ENCODE peak calls at places on chromosomes 3 and 15, in six cellular contexts. One of them, this sample, is unnamed.

GRCh38 chr3:194782767-194783404 is 97.2 kb downstream of the FAM43A start:
- DNase-seq in A549: peak
- DNase-seq in HepG2: peak
- DNase-seq in endothelial cell of umbilical vein: no peak
- DNase-seq in GM12878: no peak
- DNase-seq in K562: no peak
- DNase-seq in this sample: no peak

GRCh38 chr3:42544492-42545283 is 37.1 kb downstream of the SEC22C start:
- DNase-seq in A549: no peak
- DNase-seq in HepG2: peak
- DNase-seq in endothelial cell of umbilical vein: peak
- DNase-seq in GM12878: no peak
- DNase-seq in K562: no peak
- DNase-seq in this sample: no peak

GRCh38 chr15:71089801-71090200 is 25.5 kb upstream of the THSD4 start:
- DNase-seq in A549: no peak
- DNase-seq in HepG2: no peak
- DNase-seq in endothelial cell of umbilical vein: no peak
- DNase-seq in GM12878: no peak
- DNase-seq in K562: no peak
- DNase-seq in this sample: no peak

GRCh38 chr3:111667621-111668239 is 72.6 kb upstream of the ZBED2 start:
- DNase-seq in A549: no peak
- DNase-seq in HepG2: no peak
- DNase-seq in endothelial cell of umbilical vein: peak
- DNase-seq in GM12878: peak
- DNase-seq in K562: no peak
- DNase-seq in this sample: peak

GRCh38 chr3:191343115-191343514 is 12.8 kb upstream of the UTS2B start:
- DNase-seq in A549: no peak
- DNase-seq in HepG2: no peak
- DNase-seq in endothelial cell of umbilical vein: no peak
- DNase-seq in GM12878: no peak
- DNase-seq in K562: peak
- DNase-seq in this sample: no peak

GRCh38 chr3:183454064-183454463 is 25.6 kb upstream of the MCF2L2 start:
- DNase-seq in A549: no peak
- DNase-seq in HepG2: no peak
- DNase-seq in endothelial cell of umbilical vein: no peak
- DNase-seq in GM12878: no peak
- DNase-seq in K562: no peak
- DNase-seq in this sample: no peak

GRCh38 chr3:111968319-111969059 is 10.3 kb upstream of the ABHD10 start:
- DNase-seq in A549: no peak
- DNase-seq in HepG2: no peak
- DNase-seq in endothelial cell of umbilical vein: no peak
- DNase-seq in GM12878: no peak
- DNase-seq in K562: no peak
- DNase-seq in this sample: no peak

GRCh38 chr15:44545934-44546802 is 9.2 kb downstream of the EIF3J start:
- DNase-seq in A549: no peak
- DNase-seq in HepG2: no peak
- DNase-seq in endothelial cell of umbilical vein: peak
- DNase-seq in GM12878: peak
- DNase-seq in K562: no peak
- DNase-seq in this sample: peak

GRCh38 chr15:79643393-79643792 is 211.3 kb downstream of the MINAR1 start:
- DNase-seq in A549: no peak
- DNase-seq in HepG2: no peak
- DNase-seq in endothelial cell of umbilical vein: no peak
- DNase-seq in GM12878: no peak
- DNase-seq in K562: no peak
- DNase-seq in this sample: no peak

DNA sequence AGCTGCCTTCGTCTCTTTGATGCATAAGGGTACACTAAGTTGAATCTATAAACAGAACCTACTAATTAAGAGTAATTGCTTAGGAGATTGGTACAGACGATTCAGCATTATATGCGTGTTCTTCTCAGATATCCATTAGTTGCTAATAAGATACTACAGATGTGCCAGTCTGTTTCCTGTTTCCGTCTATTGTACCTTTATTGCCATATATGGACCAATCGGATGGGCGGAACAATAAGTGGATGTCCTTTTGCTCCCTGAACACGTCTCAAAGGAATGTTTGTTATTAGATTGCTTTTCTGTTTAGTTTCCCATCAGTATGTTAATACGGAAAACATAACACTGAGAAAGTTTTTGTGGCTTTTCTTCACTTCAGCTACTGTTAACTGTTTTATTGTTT is 276.6 kb upstream of the RARB start:
- DNase-seq in A549: no peak
- DNase-seq in HepG2: no peak
- DNase-seq in endothelial cell of umbilical vein: peak
- DNase-seq in GM12878: no peak
- DNase-seq in K562: no peak
- DNase-seq in this sample: no peak
- TF ChIP-seq MYC in A549: no peak
- TF ChIP-seq MYC in HepG2: no peak
- TF ChIP-seq MYC in endothelial cell of umbilical vein: no peak
- TF ChIP-seq MYC in GM12878: no peak
- TF ChIP-seq MYC in K562: no peak
- TF ChIP-seq MYC in this sample: no peak

DNA sequence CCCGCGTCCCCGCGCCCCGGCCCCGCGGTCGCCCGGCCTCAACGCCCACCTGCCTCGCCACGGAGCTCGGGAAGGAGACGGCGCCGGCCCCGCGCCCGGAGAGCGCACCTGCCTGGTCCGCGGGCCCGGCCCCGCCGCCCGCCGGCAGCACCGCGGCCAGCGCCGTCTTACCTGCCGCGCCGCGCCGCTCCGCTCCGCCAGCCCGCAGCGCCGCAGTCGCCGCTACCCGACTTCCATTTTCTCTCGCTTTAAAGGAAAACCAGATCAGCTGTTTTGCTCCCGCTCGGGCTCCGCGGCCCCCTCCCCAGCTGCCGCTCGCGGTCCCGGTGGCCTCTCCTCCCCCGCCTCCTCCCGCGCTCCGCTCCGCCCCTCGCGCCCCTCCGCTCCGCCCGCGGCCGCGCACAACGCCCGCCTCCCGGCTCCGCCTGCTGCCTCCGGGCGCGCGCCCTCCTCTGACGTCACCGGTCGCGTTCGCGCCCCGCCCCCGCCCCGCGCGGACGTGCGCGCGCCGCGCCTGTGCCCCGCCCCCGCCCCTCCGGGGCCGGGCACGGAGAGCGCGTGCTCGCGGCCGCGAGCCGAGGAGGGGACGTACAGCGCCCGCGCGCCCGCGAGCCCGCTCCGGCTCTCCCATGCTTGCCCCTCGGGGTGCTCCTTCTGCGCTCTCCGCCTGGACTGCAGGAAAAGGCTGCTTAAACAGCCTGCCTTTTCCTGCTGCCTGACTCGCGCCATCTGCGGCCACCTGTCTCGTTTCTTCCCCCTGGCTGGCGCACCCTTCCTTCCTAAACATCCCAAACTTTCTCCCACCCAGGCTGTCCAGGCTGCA is 159.8 kb upstream of the CHRNA7 start:
- DNase-seq in A549: peak
- DNase-seq in HepG2: peak
- DNase-seq in endothelial cell of umbilical vein: peak
- DNase-seq in GM12878: no peak
- DNase-seq in K562: peak
- DNase-seq in this sample: peak
- TF ChIP-seq POLR2A in A549: peak
- TF ChIP-seq POLR2A in HepG2: no peak
- TF ChIP-seq POLR2A in endothelial cell of umbilical vein: no peak
- TF ChIP-seq POLR2A in GM12878: peak
- TF ChIP-seq POLR2A in K562: peak
- TF ChIP-seq POLR2A in this sample: peak

DNA sequence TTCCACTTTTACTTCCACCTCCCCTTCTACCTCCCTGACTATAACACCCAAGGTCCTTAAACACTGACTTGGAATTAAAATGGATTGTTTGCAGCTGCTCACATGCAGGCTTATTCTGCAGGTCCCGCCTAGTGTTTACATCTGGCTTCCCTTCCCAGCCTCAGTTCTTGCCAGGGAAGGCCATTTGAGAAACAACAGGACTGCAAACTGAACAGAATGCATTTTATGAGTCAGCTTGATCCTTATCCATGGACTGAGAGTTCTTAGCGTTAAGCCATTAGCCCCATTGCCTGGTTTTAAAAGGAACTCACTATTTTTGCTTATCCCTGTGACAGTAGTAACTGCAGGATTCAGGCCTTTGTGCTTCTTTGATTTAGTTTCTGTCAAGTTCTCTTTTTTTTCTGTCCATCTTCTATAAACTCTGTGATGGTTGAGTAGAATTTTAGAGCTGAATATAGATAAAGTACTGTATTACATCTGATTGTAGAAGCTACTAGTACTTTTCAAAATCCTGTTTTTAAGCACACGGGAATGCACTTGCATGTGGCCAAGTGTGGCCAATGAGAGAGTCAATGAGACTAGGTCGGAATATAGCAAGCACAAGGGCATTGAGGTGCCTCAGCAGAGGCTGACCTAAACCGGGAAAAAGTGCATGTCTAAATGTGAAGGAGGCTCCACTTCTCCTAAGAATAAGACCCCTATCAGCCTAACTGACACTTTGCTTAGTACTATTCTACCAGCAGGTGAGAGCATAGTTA is 106.4 kb downstream of the TUSC7 start:
- DNase-seq in A549: no peak
- DNase-seq in HepG2: no peak
- DNase-seq in endothelial cell of umbilical vein: no peak
- DNase-seq in GM12878: no peak
- DNase-seq in K562: no peak
- DNase-seq in this sample: no peak
- TF ChIP-seq MAX in A549: no peak
- TF ChIP-seq MAX in HepG2: no peak
- TF ChIP-seq MAX in endothelial cell of umbilical vein: no peak
- TF ChIP-seq MAX in GM12878: no peak
- TF ChIP-seq MAX in K562: no peak
- TF ChIP-seq MAX in this sample: no peak

DNA sequence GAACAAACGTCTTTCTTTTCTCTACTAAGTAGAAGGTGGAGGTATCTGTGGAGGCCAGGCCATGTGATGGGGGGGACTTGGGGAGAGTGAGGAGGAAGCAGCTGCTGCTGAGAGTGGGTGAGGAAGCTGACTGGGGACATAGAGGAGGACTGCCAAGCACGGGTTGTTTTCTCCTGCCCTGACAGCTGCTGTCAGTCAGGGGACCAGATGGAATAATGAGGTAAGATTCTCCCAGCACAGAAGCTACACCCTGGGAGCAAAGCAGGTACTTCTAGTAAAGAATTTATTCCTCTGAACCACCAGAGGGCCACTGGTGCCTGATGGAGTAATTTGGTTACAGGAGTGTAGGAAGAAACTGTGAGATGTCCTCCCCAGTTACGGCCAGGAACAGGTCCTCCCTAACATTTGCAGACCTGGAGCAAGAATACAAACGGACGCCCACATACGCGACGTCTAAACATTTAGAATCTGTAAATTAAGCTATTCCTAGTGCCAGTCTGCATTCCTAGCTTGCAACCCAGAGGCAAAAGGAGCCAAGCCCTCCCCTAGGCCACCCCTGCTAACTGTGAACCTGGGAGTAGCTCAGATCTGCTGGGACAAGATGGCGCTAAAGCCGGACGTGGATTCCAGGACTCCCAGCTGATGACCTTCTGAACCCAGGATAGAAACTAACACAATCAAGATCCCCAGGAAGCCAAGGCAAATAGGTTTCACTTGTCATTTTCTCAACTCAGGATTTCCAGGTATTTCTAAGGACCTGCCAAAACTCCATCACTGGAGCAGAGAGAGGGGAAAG is 14.8 kb downstream of the CRYGS start:
- DNase-seq in A549: no peak
- DNase-seq in HepG2: no peak
- DNase-seq in endothelial cell of umbilical vein: no peak
- DNase-seq in GM12878: no peak
- DNase-seq in K562: no peak
- DNase-seq in this sample: peak
- TF ChIP-seq MYC in A549: no peak
- TF ChIP-seq MYC in HepG2: no peak
- TF ChIP-seq MYC in endothelial cell of umbilical vein: no peak
- TF ChIP-seq MYC in GM12878: no peak
- TF ChIP-seq MYC in K562: no peak
- TF ChIP-seq MYC in this sample: no peak

GRCh38 chr3:5022966-5023776 is 43.9 kb downstream of the BHLHE40 start:
- DNase-seq in A549: peak
- DNase-seq in HepG2: peak
- DNase-seq in endothelial cell of umbilical vein: peak
- DNase-seq in GM12878: no peak
- DNase-seq in K562: peak
- DNase-seq in this sample: no peak
- TF ChIP-seq POLR2A in A549: no peak
- TF ChIP-seq POLR2A in HepG2: no peak
- TF ChIP-seq POLR2A in endothelial cell of umbilical vein: no peak
- TF ChIP-seq POLR2A in GM12878: no peak
- TF ChIP-seq POLR2A in K562: peak
- TF ChIP-seq POLR2A in this sample: no peak

GRCh38 chr3:161893972-161894371 is 397.4 kb downstream of the OTOL1 start:
- DNase-seq in A549: no peak
- DNase-seq in HepG2: no peak
- DNase-seq in endothelial cell of umbilical vein: no peak
- DNase-seq in GM12878: no peak
- DNase-seq in K562: no peak
- DNase-seq in this sample: no peak
- TF ChIP-seq MAX in A549: no peak
- TF ChIP-seq MAX in HepG2: no peak
- TF ChIP-seq MAX in endothelial cell of umbilical vein: no peak
- TF ChIP-seq MAX in GM12878: no peak
- TF ChIP-seq MAX in K562: no peak
- TF ChIP-seq MAX in this sample: no peak

DNA sequence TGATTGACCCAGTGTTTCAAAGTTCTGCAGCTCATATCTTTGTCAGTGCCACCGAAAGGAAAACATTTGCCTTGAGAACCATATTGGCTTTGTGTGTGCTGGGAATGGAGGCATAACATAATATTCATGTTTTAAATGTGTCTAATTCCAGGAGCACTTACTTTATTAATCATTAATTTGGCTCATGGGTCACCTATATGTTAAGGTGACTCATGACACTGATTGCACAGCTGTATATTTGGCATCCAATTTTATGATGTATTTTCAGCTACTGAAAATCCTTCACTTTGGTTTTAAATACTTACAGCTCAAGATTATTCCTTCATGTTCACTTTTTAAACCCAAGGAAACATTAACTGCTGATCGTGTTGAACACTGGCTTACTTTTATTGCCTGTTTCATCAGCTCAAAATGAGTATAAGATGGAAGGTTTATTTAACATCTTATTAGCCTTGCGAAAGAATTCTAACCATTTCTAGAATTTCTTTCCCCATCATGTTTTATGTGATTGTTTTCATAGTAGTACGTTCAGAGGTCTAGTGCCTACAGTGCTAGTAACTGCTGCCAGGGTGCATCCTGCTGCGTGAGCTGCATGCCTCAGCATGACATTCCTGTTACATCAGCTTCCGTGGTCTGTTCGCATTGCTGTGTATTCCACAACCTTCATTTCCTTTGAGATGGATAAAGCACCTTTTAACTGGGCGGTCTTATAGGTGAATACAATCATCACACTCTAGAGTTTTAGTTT is 63.7 kb downstream of the LRCH3 start:
- DNase-seq in A549: peak
- DNase-seq in HepG2: no peak
- DNase-seq in endothelial cell of umbilical vein: peak
- DNase-seq in GM12878: no peak
- DNase-seq in K562: no peak
- DNase-seq in this sample: no peak
- TF ChIP-seq MYC in A549: no peak
- TF ChIP-seq MYC in HepG2: no peak
- TF ChIP-seq MYC in endothelial cell of umbilical vein: no peak
- TF ChIP-seq MYC in GM12878: no peak
- TF ChIP-seq MYC in K562: no peak
- TF ChIP-seq MYC in this sample: no peak